ENCODE peak calls at places on chromosomes 3 and 15, in seven cellular contexts. D is anterior cingulate cortex; I is mesendoderm; Q is GM03348; G is fibroblast of lung; L is activated CD8-positive, alpha-beta memory T cell treated with anti-CD3 and anti-CD28 coated beads for 1 hour; J is neural crest cell. X is an unnamed sample.

GRCh38 chr15:56871180-56871579 is 47.3 kb upstream of the TCF12 start:
- DNase-seq in D (no peak), I (peak), Q (peak), G (peak), L (no peak), J (no peak), X (no peak)

GRCh38 chr15:63134245-63134644 is 12.6 kb downstream of the LACTB start:
- DNase-seq in D (no peak), I (no peak), Q (no peak), G (peak), L (no peak), J (no peak), X (no peak)

GRCh38 chr15:61182955-61183354 is 46.1 kb downstream of the RORA start:
- DNase-seq in D (no peak), I (no peak), Q (no peak), G (no peak), L (no peak), J (no peak), X (no peak)

GRCh38 chr15:39118510-39118909 is 462.4 kb upstream of the THBS1 start:
- DNase-seq in D (no peak), I (no peak), Q (peak), G (peak), L (no peak), J (no peak), X (no peak)

GRCh38 chr3:64321747-64322146 is 96.5 kb upstream of the PRICKLE2 start:
- DNase-seq in D (no peak), I (peak), Q (peak), G (peak), L (no peak), J (no peak), X (no peak)

GRCh38 chr3:94024385-94024784 is 4.0 kb downstream of the STX19 start:
- DNase-seq in D (no peak), I (no peak), Q (peak), G (peak), L (no peak), J (no peak), X (no peak)

GRCh38 chr3:124282751-124283643 is 291.1 kb upstream of the ROPN1 start:
- DNase-seq in D (no peak), I (peak), Q (peak), G (peak), L (no peak), J (no peak), X (no peak)

GRCh38 chr3:114892880-114893279 is 254.2 kb downstream of the ZBTB20 start:
- DNase-seq in D (no peak), I (no peak), Q (no peak), G (no peak), L (no peak), J (no peak), X (no peak)

GRCh38 chr3:58518304-58518789 is 18.6 kb downstream of the ACOX2 start:
- DNase-seq in D (no peak), I (peak), Q (no peak), G (no peak), L (no peak), J (no peak), X (no peak)

GRCh38 chr3:140359198-140359995 is 318.5 kb upstream of the TRIM42 start:
- DNase-seq in D (no peak), I (no peak), Q (no peak), G (no peak), L (no peak), J (no peak), X (no peak)

GRCh38 chr3:98977520-98977919 is 76.0 kb upstream of the DCBLD2 start:
- DNase-seq in D (no peak), I (no peak), Q (peak), G (peak), L (no peak), J (no peak), X (no peak)

GRCh38 chr15:77985031-77985930 is 92.2 kb downstream of the TBC1D2B start:
- DNase-seq in D (no peak), I (no peak), Q (no peak), G (no peak), L (no peak), J (no peak), X (no peak)

GRCh38 chr15:44719293-44719999 is 8.1 kb downstream of the B2M start:
- DNase-seq in D (no peak), I (no peak), Q (no peak), G (peak), L (no peak), J (no peak), X (no peak)

GRCh38 chr3:178350763-178351162 is 185.5 kb upstream of the KCNMB2 start:
- DNase-seq in D (no peak), I (no peak), Q (peak), G (no peak), L (no peak), J (no peak), X (no peak)

GRCh38 chr15:64068133-64068532 is 21.8 kb upstream of the DAPK2 start:
- DNase-seq in D (no peak), I (no peak), Q (no peak), G (no peak), L (no peak), J (no peak), X (no peak)

GRCh38 chr3:3069723-3070122 is 40.5 kb downstream of the IL5RA start:
- DNase-seq in D (no peak), I (no peak), Q (no peak), G (no peak), L (no peak), J (no peak), X (no peak)

GRCh38 chr3:53775834-53776251 is 70.4 kb downstream of the CHDH start:
- DNase-seq in D (no peak), I (no peak), Q (peak), G (no peak), L (no peak), J (no peak), X (no peak)

GRCh38 chr15:41935566-41936020 is 36.8 kb downstream of the EHD4 start:
- DNase-seq in D (no peak), I (no peak), Q (no peak), G (no peak), L (no peak), J (no peak), X (no peak)

GRCh38 chr15:90942354-90943120 is 7.5 kb downstream of the UNC45A start:
- DNase-seq in D (no peak), I (no peak), Q (no peak), G (no peak), L (no peak), J (no peak), X (no peak)

GRCh38 chr3:61663728-61664492 is 102.5 kb downstream of the PTPRG start:
- DNase-seq in D (no peak), I (peak), Q (peak), G (peak), L (no peak), J (no peak), X (no peak)

GRCh38 chr3:184040010-184040409 is 8.5 kb downstream of the HTR3D start:
- DNase-seq in D (no peak), I (peak), Q (peak), G (no peak), L (no peak), J (no peak), X (peak)

GRCh38 chr3:14491396-14492190 is 48.5 kb downstream of the GRIP2 start:
- DNase-seq in D (no peak), I (no peak), Q (no peak), G (no peak), L (no peak), J (no peak), X (no peak)

GRCh38 chr3:53084310-53085001 is 38.6 kb upstream of the SFMBT1 start:
- DNase-seq in D (no peak), I (no peak), Q (peak), G (peak), L (no peak), J (no peak), X (no peak)

GRCh38 chr3:96813134-96813819 is 1.1 kb upstream of the EPHA6 start:
- DNase-seq in D (peak), I (peak), Q (peak), G (peak), L (no peak), J (peak), X (peak)

GRCh38 chr3:55595420-55595819 is 108.3 kb upstream of the WNT5A start:
- DNase-seq in D (no peak), I (no peak), Q (no peak), G (no peak), L (no peak), J (no peak), X (no peak)

GRCh38 chr3:107654218-107654617 is 131.5 kb downstream of the BBX start:
- DNase-seq in D (no peak), I (no peak), Q (no peak), G (no peak), L (no peak), J (no peak), X (no peak)

GRCh38 chr3:190458040-190458439 is 8.3 kb upstream of the TMEM207 start:
- DNase-seq in D (no peak), I (peak), Q (peak), G (peak), L (no peak), J (no peak), X (no peak)

GRCh38 chr15:60916674-60917468 is 312.2 kb downstream of the RORA start:
- DNase-seq in D (peak), I (peak), Q (peak), G (peak), L (peak), J (peak), X (peak)